ENCODE peak calls at places on chromosomes 13 and 19, in four cellular contexts. W is H7; F is WTC11; Q is activated CD4-positive, alpha-beta T cell treated with anti-CD3 and anti-CD28 coated beads, Interleukin-2, amount 10 ng/mL, durations not matched to agents 24 days and 14 days. V is an unnamed sample.

GRCh38 chr19:2288010-2288742 is 6.2 kb upstream of the PEAK3 start:
- DNase-seq in W (no peak), F (no peak), Q (no peak), V (no peak)

GRCh38 chr19:32189956-32190706 is 155.3 kb upstream of the ZNF507 start:
- DNase-seq in W (no peak), F (no peak), Q (no peak), V (peak)

GRCh38 chr19:31348416-31349159 is 648 bp downstream of the TSHZ3 start:
- DNase-seq in W (peak), F (no peak), Q (no peak), V (no peak)

GRCh38 chr13:37143901-37144300 is 38.4 kb upstream of the CSNK1A1L start:
- DNase-seq in W (no peak), F (no peak), Q (no peak), V (no peak)

GRCh38 chr13:97068146-97068545 is 73.9 kb upstream of the OXGR1 start:
- DNase-seq in W (peak), F (no peak), Q (no peak), V (no peak)

GRCh38 chr13:74135306-74136088 is 1.3 kb upstream of the KLF12 start:
- DNase-seq in W (peak), F (peak), Q (peak), V (peak)

GRCh38 chr19:38880076-38880881 is 2.2 kb upstream of the RINL start:
- DNase-seq in W (peak), F (peak), Q (no peak), V (no peak)

GRCh38 chr13:42643076-42643475 is 69.1 kb downstream of the TNFSF11 start:
- DNase-seq in W (no peak), F (no peak), Q (no peak), V (no peak)

GRCh38 chr13:31903072-31903815 is 128.3 kb upstream of the FRY start:
- DNase-seq in W (no peak), F (no peak), Q (peak), V (no peak)

GRCh38 chr13:78606471-78607408 is 3.4 kb upstream of the POU4F1 start:
- DNase-seq in W (peak), F (peak), Q (no peak), V (no peak)

GRCh38 chr19:57671124-57671895 is 2.6 kb downstream of the ZSCAN4 start:
- DNase-seq in W (no peak), F (no peak), Q (no peak), V (no peak)

GRCh38 chr13:108902557-108903155 is 273.2 kb downstream of the MYO16 start:
- DNase-seq in W (no peak), F (no peak), Q (no peak), V (no peak)

GRCh38 chr19:10390652-10391286 is 10.4 kb upstream of the TYK2 start:
- DNase-seq in W (peak), F (peak), Q (peak), V (peak)

GRCh38 chr13:46620029-46620428 is 67.1 kb downstream of the LRCH1 start:
- DNase-seq in W (no peak), F (no peak), Q (no peak), V (no peak)

GRCh38 chr13:40595693-40596092 is 70.7 kb downstream of the FOXO1 start:
- DNase-seq in W (no peak), F (no peak), Q (no peak), V (no peak)

GRCh38 chr19:3285647-3286176 is 61.3 kb downstream of the CELF5 start:
- DNase-seq in W (peak), F (no peak), Q (peak), V (no peak)

GRCh38 chr13:28375250-28375930 is 119.5 kb downstream of the FLT1 start:
- DNase-seq in W (no peak), F (no peak), Q (no peak), V (no peak)

GRCh38 chr19:57559008-57559403 is 657 bp downstream of the ZNF550 start:
- DNase-seq in W (peak), F (peak), Q (peak), V (no peak)

GRCh38 chr19:11580665-11581418 is 3.4 kb upstream of the ACP5 start:
- DNase-seq in W (no peak), F (no peak), Q (no peak), V (no peak)

GRCh38 chr19:32599736-32600157 is 18.8 kb downstream of the PDCD5 start:
- DNase-seq in W (peak), F (no peak), Q (peak), V (no peak)

GRCh38 chr19:49362048-49362925 is at the start of gene TEAD2:
- DNase-seq in W (peak), F (peak), Q (peak), V (peak)

GRCh38 chr13:34189946-34190345 is 372.0 kb downstream of the RFC3 start:
- DNase-seq in W (no peak), F (no peak), Q (no peak), V (no peak)

GRCh38 chr19:50516859-50517703 is 3.4 kb upstream of the ASPDH start:
- DNase-seq in W (peak), F (no peak), Q (no peak), V (no peak)

GRCh38 chr19:10913716-10914340 is 14.6 kb downstream of the YIPF2 start:
- DNase-seq in W (no peak), F (no peak), Q (no peak), V (no peak)

GRCh38 chr13:50981686-50982085 is 72.1 kb downstream of the RNASEH2B start:
- DNase-seq in W (no peak), F (no peak), Q (no peak), V (no peak)

GRCh38 chr13:108448891-108449290 is 179.4 kb downstream of the TNFSF13B start:
- DNase-seq in W (no peak), F (no peak), Q (no peak), V (no peak)

GRCh38 chr13:44238011-44238421 is 135.6 kb upstream of the SERP2 start:
- DNase-seq in W (no peak), F (no peak), Q (no peak), V (no peak)

GRCh38 chr19:12527034-12527836 is 24.0 kb downstream of the ZNF564 start:
- DNase-seq in W (no peak), F (no peak), Q (peak), V (no peak)

GRCh38 chr13:27573265-27573664 is 47.1 kb downstream of the LNX2 start:
- DNase-seq in W (no peak), F (no peak), Q (no peak), V (no peak)

GRCh38 chr13:23899555-23899954 is 2.3 kb upstream of the C1QTNF9B start:
- DNase-seq in W (no peak), F (no peak), Q (peak), V (no peak)

GRCh38 chr19:55304279-55304978 is 20.6 kb downstream of the BRSK1 start:
- DNase-seq in W (peak), F (peak), Q (peak), V (no peak)

GRCh38 chr13:45417790-45418534 is at the start of gene SLC25A30:
- DNase-seq in W (peak), F (peak), Q (peak), V (peak)

GRCh38 chr19:13070425-13071140 is 32.1 kb downstream of the LYL1 start:
- DNase-seq in W (no peak), F (no peak), Q (no peak), V (no peak)

GRCh38 chr19:44796701-44797115 is 12.2 kb upstream of the BCAM start:
- DNase-seq in W (peak), F (no peak), Q (peak), V (peak)

GRCh38 chr19:56333506-56333905 is 18.9 kb upstream of the ZSCAN5A start:
- DNase-seq in W (peak), F (peak), Q (peak), V (no peak)

GRCh38 chr13:56736966-56737365 is 403.8 kb upstream of the PRR20A start:
- DNase-seq in W (no peak), F (no peak), Q (no peak), V (no peak)

GRCh38 chr13:35930665-35931631 is 200.2 kb downstream of the DCLK1 start:
- DNase-seq in W (no peak), F (no peak), Q (no peak), V (no peak)